ENCODE peak calls at places on chromosomes 12 and 14, in five cellular contexts. W, U, Y, I and N are unnamed samples.
A peak's percentile ranks its signal among the peaks of the same experiment; 100 is the strongest.

GRCh38 chr14:58965601-58966000 is 222.9 kb upstream of the DAAM1 start:
- DNase-seq in Y (no peak), U (no peak), W (no peak), I (no peak), N (no peak)

GRCh38 chr12:10190558-10191388 is 11.9 kb downstream of the TMEM52B start:
- DNase-seq in I (peak; percentile 53), U (peak; percentile 55), W (peak; percentile 40), Y (no peak), N (peak; percentile 83)

GRCh38 chr14:67237591-67237990 is 3.6 kb upstream of the PALS1 start:
- DNase-seq in W (no peak), U (no peak), I (no peak), Y (no peak), N (no peak)

GRCh38 chr12:95205685-95206084 is 11.6 kb downstream of the FGD6 start:
- DNase-seq in U (peak; percentile 59), Y (no peak), I (no peak), W (no peak), N (peak; percentile 47)

GRCh38 chr12:121812320-121812871 is 8.6 kb downstream of the SETD1B start:
- DNase-seq in I (peak; percentile 91), Y (no peak), U (peak; percentile 79), W (no peak), N (peak; percentile 89)

GRCh38 chr12:28782812-28783211 is 366.3 kb upstream of the FAR2 start:
- DNase-seq in Y (no peak), I (no peak), W (no peak), U (no peak), N (no peak)

GRCh38 chr12:132257206-132257954 is 72.0 kb downstream of the GALNT9 start:
- DNase-seq in I (no peak), W (no peak), U (no peak), Y (no peak), N (no peak)

GRCh38 chr12:101336400-101336799 is 56.5 kb downstream of the UTP20 start:
- DNase-seq in W (no peak), I (no peak), U (no peak), Y (no peak), N (peak; percentile 4)

GRCh38 chr14:24817638-24818053 is 183.7 kb upstream of the GZMB start:
- DNase-seq in I (no peak), U (no peak), Y (no peak), W (no peak), N (peak; percentile 30)

GRCh38 chr12:12503384-12504078 is 59.1 kb downstream of the DUSP16 start:
- DNase-seq in W (no peak), Y (no peak), I (peak; percentile 56), U (no peak), N (peak; percentile 78)

GRCh38 chr12:40314927-40315326 is 90.1 kb downstream of the LRRK2 start:
- DNase-seq in U (no peak), I (no peak), Y (no peak), W (no peak), N (no peak)

GRCh38 chr12:95237315-95237714 is 19.7 kb downstream of the VEZT start:
- DNase-seq in I (no peak), Y (no peak), W (no peak), U (no peak), N (no peak)

GRCh38 chr14:89952581-89952980 is 1.9 kb downstream of the EFCAB11 start:
- DNase-seq in W (no peak), Y (no peak), U (no peak), I (no peak), N (no peak)

GRCh38 chr12:70660620-70661219 is 23.5 kb upstream of the PTPRB start:
- DNase-seq in Y (no peak), U (peak; percentile 95), W (no peak), I (no peak), N (no peak)

GRCh38 chr14:55288439-55288838 is 17.2 kb downstream of the FBXO34 start:
- DNase-seq in W (no peak), U (no peak), Y (no peak), I (no peak), N (no peak)

GRCh38 chr12:64729909-64730584 is 29.2 kb downstream of the GNS start:
- DNase-seq in Y (peak; percentile 19), U (no peak), W (no peak), I (no peak), N (no peak)

GRCh38 chr14:100761481-100761880 is 34.8 kb downstream of the DLK1 start:
- DNase-seq in U (no peak), W (no peak), Y (no peak), I (no peak), N (no peak)

GRCh38 chr12:132478845-132479244 is 11.1 kb upstream of the FBRSL1 start:
- DNase-seq in W (no peak), Y (no peak), I (no peak), U (no peak), N (no peak)

GRCh38 chr12:48813464-48814312 is 4.6 kb upstream of the CACNB3 start:
- DNase-seq in Y (no peak), U (no peak), W (no peak), I (peak; percentile 82), N (peak; percentile 89)

GRCh38 chr12:109582636-109583035 is 9.0 kb downstream of the MVK start:
- DNase-seq in I (no peak), Y (no peak), U (peak; percentile 13), W (peak; percentile 39), N (peak; percentile 49)

GRCh38 chr14:23883684-23884540 is 69.7 kb upstream of the DHRS4 start:
- DNase-seq in I (no peak), Y (no peak), W (peak; percentile 100), U (no peak), N (peak; percentile 12)

GRCh38 chr12:48978291-48978740 is at the start of gene WNT1:
- DNase-seq in U (no peak), I (peak; percentile 70), Y (no peak), W (no peak), N (no peak)

GRCh38 chr14:73245401-73246325 is 8.4 kb downstream of the PAPLN start:
- DNase-seq in I (no peak), Y (no peak), U (peak; percentile 78), W (no peak), N (peak; percentile 86)

GRCh38 chr12:62891805-62892549 is 43.0 kb downstream of the PPM1H start:
- DNase-seq in W (peak; percentile 97), U (no peak), I (no peak), Y (no peak), N (no peak)

GRCh38 chr14:24984846-24985589 is 64.9 kb downstream of the STXBP6 start:
- DNase-seq in U (peak; percentile 68), I (no peak), Y (no peak), W (no peak), N (no peak)

GRCh38 chr14:55249423-55249822 is 21.8 kb upstream of the FBXO34 start:
- DNase-seq in I (no peak), Y (no peak), W (no peak), U (no peak), N (no peak)

GRCh38 chr14:68535404-68536024 is 257.4 kb downstream of the ZFP36L1 start:
- DNase-seq in Y (no peak), I (no peak), U (no peak), W (no peak), N (no peak)

GRCh38 chr14:29805415-29806123 is 122.1 kb downstream of the PRKD1 start:
- DNase-seq in W (no peak), Y (no peak), I (no peak), U (peak; percentile 38), N (no peak)

GRCh38 chr14:37864861-37865718 is 269.7 kb downstream of the TTC6 start:
- DNase-seq in W (peak; percentile 100), Y (no peak), I (no peak), U (no peak), N (no peak)

GRCh38 chr14:88834883-88835431 is 10.5 kb downstream of the TTC8 start:
- DNase-seq in U (no peak), W (no peak), I (no peak), Y (no peak), N (no peak)

GRCh38 chr12:7060353-7060954 is at the start of gene C1S:
- DNase-seq in U (peak; percentile 59), I (peak; percentile 63), W (peak; percentile 93), Y (no peak), N (peak; percentile 84)

GRCh38 chr12:95970905-95971304 is 25.2 kb downstream of the HAL start:
- DNase-seq in Y (no peak), I (no peak), U (no peak), W (no peak), N (peak; percentile 83)

GRCh38 chr14:66238969-66239368 is 247.2 kb upstream of the CCDC196 start:
- DNase-seq in U (no peak), W (no peak), I (no peak), Y (no peak), N (no peak)

GRCh38 chr12:115667116-115667515 is 610.4 kb downstream of the MED13L start:
- DNase-seq in I (no peak), Y (no peak), U (no peak), W (no peak), N (no peak)

GRCh38 chr14:104130974-104131651 is 7.3 kb upstream of the KIF26A start:
- DNase-seq in W (peak; percentile 23), I (peak; percentile 72), U (no peak), Y (no peak), N (peak; percentile 69)

GRCh38 chr12:54051081-54051912 is 2.3 kb upstream of the HOXC4 start:
- DNase-seq in Y (no peak), I (no peak), W (no peak), U (no peak), N (no peak)

GRCh38 chr14:66746316-66747006 is 238.5 kb downstream of the GPHN start:
- DNase-seq in Y (no peak), U (peak; percentile 31), W (peak; percentile 12), I (no peak), N (peak; percentile 57)

GRCh38 chr12:93996321-93996720 is 152.1 kb upstream of the PLXNC1 start:
- DNase-seq in U (no peak), Y (no peak), I (no peak), W (no peak), N (no peak)
- TF ChIP-seq POLR2AphosphoS5 in U (no peak), Y (no peak), I (no peak), W (no peak), N (no peak)

DNA sequence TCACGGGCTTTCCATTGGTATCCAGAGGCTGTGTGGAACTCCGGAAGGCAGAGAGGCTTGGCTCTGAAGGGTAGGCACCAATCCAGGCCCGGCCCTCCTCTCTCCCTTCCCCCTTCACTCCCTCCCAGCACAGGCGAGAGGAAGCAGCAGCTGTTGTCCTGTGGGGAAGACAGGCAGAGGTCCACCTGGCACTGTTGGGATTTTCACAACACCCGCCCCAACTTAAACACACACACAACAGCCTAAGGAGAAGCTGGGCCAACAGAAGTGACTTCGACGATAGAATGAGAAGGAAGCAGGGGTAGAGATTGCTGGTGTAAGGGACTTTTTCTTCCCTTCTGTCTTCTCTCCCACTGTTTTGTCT is 3.1 kb upstream of the RNASE7 start:
- DNase-seq in I (peak; percentile 54), W (peak; percentile 73), U (no peak), Y (no peak), N (peak; percentile 80)
- H3K4me2 ChIP-seq in I (peak overlapping the region; percentile 27), W (peak overlapping the region; percentile 69), U (no peak overlapping the region), Y (no peak overlapping the region), N (peak overlapping the region; percentile 44)

DNA sequence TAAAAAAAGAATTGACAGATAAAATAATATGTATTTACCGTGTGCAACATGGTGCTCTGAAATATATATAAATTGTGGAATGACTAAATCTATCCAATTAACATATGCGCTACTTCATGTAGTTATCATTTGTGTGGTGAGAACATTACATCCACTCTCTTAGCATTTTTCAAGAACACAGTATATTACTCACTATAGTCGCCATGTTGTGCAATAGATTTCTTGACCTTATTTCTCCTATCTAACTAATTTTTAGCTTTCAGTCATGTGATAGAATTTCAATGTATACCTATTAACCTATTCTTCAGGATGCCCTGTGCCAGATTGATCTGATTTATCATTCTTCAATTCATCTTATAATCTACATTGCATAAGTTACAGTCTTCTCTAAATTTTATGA is 178.6 kb downstream of the BCAT1 start:
- DNase-seq in U (no peak), Y (no peak), W (no peak), I (no peak), N (no peak)
- TF ChIP-seq CREB1 in U (no peak), Y (no peak), W (no peak), I (no peak), N (no peak)

GRCh38 chr12:29796823-29797263 is 13.1 kb upstream of the TMTC1 start:
- DNase-seq in I (no peak), U (no peak), Y (no peak), W (no peak), N (no peak)
- TF ChIP-seq POLR2AphosphoS5 in I (no peak), U (no peak), Y (no peak), W (no peak), N (no peak)